ENCODE peak calls at places on chromosomes 1 and 21, in six cellular contexts. One of them, this sample, is unnamed. For H3K36me3, the result is how much of the 10 kb centered on the place peaks cover.

GRCh38 chr1:53621144-53621543 is 117.8 kb downstream of the GLIS1 start:
- DNase-seq in thoracic aorta: no peak
- DNase-seq in bronchial epithelial cell: no peak
- DNase-seq in mammary epithelial cell: no peak
- DNase-seq in HCT116: no peak
- DNase-seq in CD8-positive, alpha-beta memory T cell: no peak
- DNase-seq in this sample: no peak

GRCh38 chr1:103284270-103284669 is 175.9 kb upstream of the COL11A1 start:
- DNase-seq in thoracic aorta: no peak
- DNase-seq in bronchial epithelial cell: no peak
- DNase-seq in mammary epithelial cell: no peak
- DNase-seq in HCT116: no peak
- DNase-seq in CD8-positive, alpha-beta memory T cell: no peak
- DNase-seq in this sample: no peak

GRCh38 chr1:27144349-27144748 is 10.6 kb downstream of the SLC9A1 start:
- DNase-seq in thoracic aorta: no peak
- DNase-seq in bronchial epithelial cell: peak
- DNase-seq in mammary epithelial cell: no peak
- DNase-seq in HCT116: no peak
- DNase-seq in CD8-positive, alpha-beta memory T cell: no peak
- DNase-seq in this sample: no peak

GRCh38 chr1:151584278-151584677 is 27.6 kb upstream of the SNX27 start:
- DNase-seq in thoracic aorta: no peak
- DNase-seq in bronchial epithelial cell: peak
- DNase-seq in mammary epithelial cell: peak
- DNase-seq in HCT116: no peak
- DNase-seq in CD8-positive, alpha-beta memory T cell: no peak
- DNase-seq in this sample: no peak

GRCh38 chr1:228471762-228472398 is 15.3 kb upstream of the RNF187 start:
- DNase-seq in thoracic aorta: no peak
- DNase-seq in bronchial epithelial cell: peak
- DNase-seq in mammary epithelial cell: peak
- DNase-seq in HCT116: peak
- DNase-seq in CD8-positive, alpha-beta memory T cell: no peak
- DNase-seq in this sample: no peak

GRCh38 chr1:157776971-157777386 is at the start of gene FCRL2:
- DNase-seq in thoracic aorta: no peak
- DNase-seq in bronchial epithelial cell: no peak
- DNase-seq in mammary epithelial cell: no peak
- DNase-seq in HCT116: no peak
- DNase-seq in CD8-positive, alpha-beta memory T cell: no peak
- DNase-seq in this sample: no peak

GRCh38 chr1:85606414-85606800 is 25.8 kb downstream of the CCN1 start:
- DNase-seq in thoracic aorta: no peak
- DNase-seq in bronchial epithelial cell: peak
- DNase-seq in mammary epithelial cell: peak
- DNase-seq in HCT116: no peak
- DNase-seq in CD8-positive, alpha-beta memory T cell: no peak
- DNase-seq in this sample: no peak

GRCh38 chr1:34984435-34985062 is 598 bp downstream of the TMEM35B start:
- DNase-seq in thoracic aorta: no peak
- DNase-seq in bronchial epithelial cell: peak
- DNase-seq in mammary epithelial cell: peak
- DNase-seq in HCT116: no peak
- DNase-seq in CD8-positive, alpha-beta memory T cell: no peak
- DNase-seq in this sample: no peak

GRCh38 chr1:241269116-241269515 is 87.9 kb downstream of the RGS7 start:
- DNase-seq in thoracic aorta: no peak
- DNase-seq in bronchial epithelial cell: no peak
- DNase-seq in mammary epithelial cell: no peak
- DNase-seq in HCT116: no peak
- DNase-seq in CD8-positive, alpha-beta memory T cell: no peak
- DNase-seq in this sample: no peak

GRCh38 chr1:19392221-19392620 is 80.1 kb downstream of the SLC66A1 start:
- DNase-seq in thoracic aorta: no peak
- DNase-seq in bronchial epithelial cell: no peak
- DNase-seq in mammary epithelial cell: no peak
- DNase-seq in HCT116: no peak
- DNase-seq in CD8-positive, alpha-beta memory T cell: no peak
- DNase-seq in this sample: no peak

GRCh38 chr1:84959294-84959693 is 37.6 kb downstream of the MCOLN2 start:
- DNase-seq in thoracic aorta: no peak
- DNase-seq in bronchial epithelial cell: no peak
- DNase-seq in mammary epithelial cell: no peak
- DNase-seq in HCT116: no peak
- DNase-seq in CD8-positive, alpha-beta memory T cell: no peak
- DNase-seq in this sample: no peak

GRCh38 chr21:39109596-39110210 is 73.5 kb downstream of the PSMG1 start:
- DNase-seq in thoracic aorta: no peak
- DNase-seq in bronchial epithelial cell: no peak
- DNase-seq in mammary epithelial cell: no peak
- DNase-seq in HCT116: no peak
- DNase-seq in CD8-positive, alpha-beta memory T cell: no peak
- DNase-seq in this sample: no peak

GRCh38 chr1:3914331-3914851 is 14.3 kb upstream of the C1orf174 start:
- DNase-seq in thoracic aorta: no peak
- DNase-seq in bronchial epithelial cell: no peak
- DNase-seq in mammary epithelial cell: no peak
- DNase-seq in HCT116: no peak
- DNase-seq in CD8-positive, alpha-beta memory T cell: no peak
- DNase-seq in this sample: no peak

GRCh38 chr1:94798054-94798453 is 22.1 kb upstream of the SLC44A3 start:
- DNase-seq in thoracic aorta: no peak
- DNase-seq in bronchial epithelial cell: no peak
- DNase-seq in mammary epithelial cell: no peak
- DNase-seq in HCT116: no peak
- DNase-seq in CD8-positive, alpha-beta memory T cell: no peak
- DNase-seq in this sample: no peak

GRCh38 chr1:43445618-43446387 is 7.9 kb downstream of the HYI start:
- DNase-seq in thoracic aorta: no peak
- DNase-seq in bronchial epithelial cell: no peak
- DNase-seq in mammary epithelial cell: no peak
- DNase-seq in HCT116: no peak
- DNase-seq in CD8-positive, alpha-beta memory T cell: no peak
- DNase-seq in this sample: peak

GRCh38 chr1:197252981-197253380 is 15.1 kb upstream of the CRB1 start:
- DNase-seq in thoracic aorta: no peak
- DNase-seq in bronchial epithelial cell: no peak
- DNase-seq in mammary epithelial cell: no peak
- DNase-seq in HCT116: no peak
- DNase-seq in CD8-positive, alpha-beta memory T cell: no peak
- DNase-seq in this sample: no peak

GRCh38 chr21:45542242-45542666 is at the start of gene SLC19A1:
- DNase-seq in thoracic aorta: no peak
- DNase-seq in bronchial epithelial cell: no peak
- DNase-seq in mammary epithelial cell: peak
- DNase-seq in HCT116: no peak
- DNase-seq in CD8-positive, alpha-beta memory T cell: peak
- DNase-seq in this sample: peak

GRCh38 chr1:41868241-41868953 is 50.3 kb downstream of the HIVEP3 start:
- DNase-seq in thoracic aorta: no peak
- DNase-seq in bronchial epithelial cell: peak
- DNase-seq in mammary epithelial cell: no peak
- DNase-seq in HCT116: no peak
- DNase-seq in CD8-positive, alpha-beta memory T cell: no peak
- DNase-seq in this sample: no peak

GRCh38 chr1:248924696-248925532 is 18.9 kb downstream of the PGBD2 start:
- DNase-seq in thoracic aorta: no peak
- DNase-seq in bronchial epithelial cell: peak
- DNase-seq in mammary epithelial cell: peak
- DNase-seq in HCT116: peak
- DNase-seq in CD8-positive, alpha-beta memory T cell: peak
- DNase-seq in this sample: no peak

GRCh38 chr1:52613611-52614373 is 11.6 kb downstream of the GPX7 start:
- DNase-seq in thoracic aorta: no peak
- DNase-seq in bronchial epithelial cell: no peak
- DNase-seq in mammary epithelial cell: no peak
- DNase-seq in HCT116: no peak
- DNase-seq in CD8-positive, alpha-beta memory T cell: no peak
- DNase-seq in this sample: no peak

GRCh38 chr1:177954076-177954475 is 15.8 kb downstream of the SEC16B start:
- DNase-seq in thoracic aorta: no peak
- DNase-seq in bronchial epithelial cell: no peak
- DNase-seq in mammary epithelial cell: no peak
- DNase-seq in HCT116: no peak
- DNase-seq in CD8-positive, alpha-beta memory T cell: no peak
- DNase-seq in this sample: no peak

GRCh38 chr1:58687516-58687915 is 12.3 kb downstream of the MYSM1 start:
- DNase-seq in thoracic aorta: no peak
- DNase-seq in bronchial epithelial cell: no peak
- DNase-seq in mammary epithelial cell: no peak
- DNase-seq in HCT116: no peak
- DNase-seq in CD8-positive, alpha-beta memory T cell: no peak
- DNase-seq in this sample: no peak

GRCh38 chr1:58683519-58683918 is 16.3 kb downstream of the MYSM1 start:
- DNase-seq in thoracic aorta: no peak
- DNase-seq in bronchial epithelial cell: no peak
- DNase-seq in mammary epithelial cell: no peak
- DNase-seq in HCT116: no peak
- DNase-seq in CD8-positive, alpha-beta memory T cell: no peak
- DNase-seq in this sample: no peak

DNA sequence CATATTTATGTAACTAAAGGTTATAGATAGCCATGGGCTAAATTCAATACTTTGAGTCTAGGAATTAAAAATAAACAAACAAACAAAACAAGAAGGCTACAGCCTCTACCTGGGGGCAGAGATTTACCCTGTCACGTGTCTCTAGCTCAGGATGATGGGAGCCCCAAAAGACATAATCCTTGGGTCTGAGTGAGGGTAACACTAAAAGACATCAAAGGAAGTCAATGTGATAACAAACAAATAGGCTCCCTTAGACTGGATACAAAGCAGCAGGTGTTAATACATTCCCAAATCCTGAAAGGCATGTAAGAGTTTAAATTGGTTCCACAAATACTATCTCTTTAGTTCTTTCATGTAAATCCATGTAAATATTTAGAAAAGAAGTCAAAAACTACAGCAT is 10.7 kb downstream of the MYSM1 start:
- DNase-seq in thoracic aorta: no peak
- DNase-seq in bronchial epithelial cell: no peak
- DNase-seq in mammary epithelial cell: no peak
- DNase-seq in HCT116: no peak
- DNase-seq in CD8-positive, alpha-beta memory T cell: no peak
- DNase-seq in this sample: no peak
- H3K36me3 ChIP-seq in thoracic aorta: under half
- H3K36me3 ChIP-seq in bronchial epithelial cell: under half
- H3K36me3 ChIP-seq in mammary epithelial cell: under half
- H3K36me3 ChIP-seq in HCT116: under half
- H3K36me3 ChIP-seq in CD8-positive, alpha-beta memory T cell: under half
- H3K36me3 ChIP-seq in this sample: half or more

DNA sequence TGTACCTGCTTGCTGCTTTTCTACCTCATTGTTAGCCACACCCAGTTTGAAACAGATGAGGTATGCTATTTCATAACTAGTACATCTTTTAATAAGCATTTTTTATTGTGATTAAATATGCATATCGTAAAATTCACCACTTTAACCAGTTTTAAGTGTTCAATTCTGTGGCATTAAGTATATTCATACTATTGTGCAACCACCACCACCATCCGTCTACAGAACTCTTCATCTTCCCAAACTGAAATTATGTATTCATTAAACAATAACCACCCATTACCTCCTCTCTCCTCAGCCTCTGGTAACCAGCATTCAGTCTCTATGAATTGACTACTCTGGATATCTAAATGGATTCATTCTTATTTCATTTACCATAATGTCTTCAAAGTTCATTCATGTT is 20.1 kb downstream of the DR1 start:
- DNase-seq in thoracic aorta: no peak
- DNase-seq in bronchial epithelial cell: no peak
- DNase-seq in mammary epithelial cell: no peak
- DNase-seq in HCT116: no peak
- DNase-seq in CD8-positive, alpha-beta memory T cell: no peak
- DNase-seq in this sample: no peak
- H3K36me3 ChIP-seq in thoracic aorta: under half
- H3K36me3 ChIP-seq in bronchial epithelial cell: under half
- H3K36me3 ChIP-seq in mammary epithelial cell: under half
- H3K36me3 ChIP-seq in HCT116: under half
- H3K36me3 ChIP-seq in CD8-positive, alpha-beta memory T cell: under half
- H3K36me3 ChIP-seq in this sample: half or more

DNA sequence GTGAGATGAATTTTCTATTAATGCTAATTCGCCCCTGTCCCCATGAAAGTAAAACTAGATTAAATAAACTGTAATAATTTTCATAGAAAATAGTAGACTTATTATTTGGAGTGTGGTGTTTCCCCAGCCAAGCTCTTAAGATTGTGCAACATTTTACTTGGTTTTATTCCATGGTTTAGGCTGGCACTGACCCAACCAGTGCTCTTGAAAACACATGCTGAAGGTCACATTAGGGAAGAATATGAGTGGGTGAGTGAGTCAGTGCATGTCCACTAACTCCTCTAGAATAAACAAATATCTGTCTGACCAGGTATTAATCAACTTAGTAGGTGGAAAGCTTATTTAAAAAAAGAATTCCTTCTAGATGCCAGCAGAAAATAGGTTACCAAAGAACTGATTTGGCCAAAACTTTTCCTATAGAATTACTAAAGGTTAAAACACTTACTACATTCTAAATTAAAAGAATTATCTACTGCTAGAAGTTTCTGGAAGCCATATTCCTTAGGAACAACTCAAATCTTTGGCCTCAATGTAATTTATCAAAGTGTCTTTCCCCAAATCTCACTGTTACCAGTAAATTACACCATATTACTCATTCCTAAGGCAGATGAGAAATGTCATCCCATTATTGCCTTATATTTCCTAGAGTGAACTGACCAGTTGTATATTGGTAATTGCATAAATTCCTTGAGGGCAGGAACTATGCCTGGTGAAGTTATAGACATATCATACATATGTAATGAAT is 89.7 kb upstream of the RGS1 start:
- DNase-seq in thoracic aorta: peak
- DNase-seq in bronchial epithelial cell: peak
- DNase-seq in mammary epithelial cell: peak
- DNase-seq in HCT116: no peak
- DNase-seq in CD8-positive, alpha-beta memory T cell: no peak
- DNase-seq in this sample: no peak
- H3K36me3 ChIP-seq in thoracic aorta: under half
- H3K36me3 ChIP-seq in bronchial epithelial cell: under half
- H3K36me3 ChIP-seq in mammary epithelial cell: under half
- H3K36me3 ChIP-seq in HCT116: under half
- H3K36me3 ChIP-seq in CD8-positive, alpha-beta memory T cell: under half
- H3K36me3 ChIP-seq in this sample: under half

DNA sequence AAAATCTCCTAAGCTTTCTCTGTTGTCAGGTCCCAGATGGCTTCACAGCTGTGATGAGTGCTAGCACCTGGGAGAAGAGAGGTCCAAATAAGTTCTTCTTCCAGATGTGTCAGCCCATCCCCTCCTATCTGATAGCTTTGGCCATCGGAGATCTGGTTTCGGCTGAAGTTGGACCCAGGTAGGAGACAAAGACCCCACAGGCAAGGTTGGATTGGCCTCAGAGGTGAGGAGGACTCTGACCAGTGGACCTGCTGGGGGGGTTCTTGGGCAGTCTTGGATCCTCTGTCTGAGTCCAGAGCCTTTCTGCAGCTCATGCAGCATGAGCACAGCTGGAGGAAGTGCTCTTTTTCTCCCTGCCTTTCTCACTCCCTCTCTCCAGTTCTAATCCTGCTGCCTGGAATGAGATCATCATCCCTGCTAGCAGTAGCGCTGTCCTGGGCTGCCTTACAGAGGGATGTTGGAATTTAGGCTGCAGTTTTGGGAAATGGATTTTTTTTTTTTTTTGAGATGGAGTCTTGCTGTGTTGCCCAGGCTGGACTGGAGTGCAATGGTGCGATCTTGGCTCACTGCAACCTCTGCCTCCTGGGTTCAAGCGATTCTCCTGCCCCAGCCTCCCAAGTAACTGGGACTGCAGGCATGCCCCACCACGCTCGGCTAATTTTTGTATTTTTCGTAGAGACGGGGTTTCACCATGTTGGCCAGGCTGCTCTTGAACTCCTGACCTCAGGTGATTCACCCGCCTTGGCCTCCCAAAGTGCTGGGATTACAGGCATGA is 7.1 kb downstream of the RNPEP start:
- DNase-seq in thoracic aorta: no peak
- DNase-seq in bronchial epithelial cell: no peak
- DNase-seq in mammary epithelial cell: no peak
- DNase-seq in HCT116: no peak
- DNase-seq in CD8-positive, alpha-beta memory T cell: no peak
- DNase-seq in this sample: no peak
- H3K36me3 ChIP-seq in thoracic aorta: under half
- H3K36me3 ChIP-seq in bronchial epithelial cell: under half
- H3K36me3 ChIP-seq in mammary epithelial cell: under half
- H3K36me3 ChIP-seq in HCT116: under half
- H3K36me3 ChIP-seq in CD8-positive, alpha-beta memory T cell: under half
- H3K36me3 ChIP-seq in this sample: half or more